ENCODE peak calls at places on chromosomes 1 and 21, in seven cellular contexts. L, B, R, F, G, U and V are unnamed samples.

GRCh38 chr1:32223683-32224082 is 1.5 kb downstream of the EIF3I start:
- DNase-seq in L (no peak), B (no peak), R (no peak), F (no peak), G (no peak), U (no peak), V (no peak)

GRCh38 chr1:217088521-217089221 is 365.4 kb upstream of the ESRRG start:
- DNase-seq in L (no peak), B (no peak), R (no peak), F (no peak), G (no peak), U (peak; percentile 20), V (no peak)

GRCh38 chr21:31220567-31220966 is 123.5 kb downstream of the TIAM1 start:
- DNase-seq in L (no peak), B (no peak), R (no peak), F (no peak), G (no peak), U (no peak), V (no peak)

GRCh38 chr1:41619511-41620364 is 135.3 kb upstream of the EDN2 start:
- DNase-seq in L (peak; percentile 21), B (no peak), R (no peak), F (no peak), G (no peak), U (peak; percentile 35), V (no peak)

GRCh38 chr1:42736152-42736551 is 3.9 kb downstream of the CLDN19 start:
- DNase-seq in L (no peak), B (no peak), R (no peak), F (no peak), G (no peak), U (peak; percentile 38), V (no peak)

GRCh38 chr1:181061891-181062777 is 26.4 kb upstream of the IER5 start:
- DNase-seq in L (no peak), B (no peak), R (no peak), F (no peak), G (no peak), U (no peak), V (no peak)

GRCh38 chr1:26733982-26734381 is 38.2 kb downstream of the ARID1A start:
- DNase-seq in L (no peak), B (no peak), R (no peak), F (no peak), G (no peak), U (peak; percentile 83), V (no peak)

GRCh38 chr21:42063206-42063577 is 7.9 kb upstream of the UMODL1 start:
- DNase-seq in L (no peak), B (no peak), R (no peak), F (peak; percentile 61), G (no peak), U (no peak), V (no peak)

GRCh38 chr1:48250572-48250971 is 28.1 kb downstream of the SLC5A9 start:
- DNase-seq in L (no peak), B (no peak), R (no peak), F (peak; percentile 29), G (no peak), U (no peak), V (no peak)

GRCh38 chr1:47568763-47569162 is 130.9 kb downstream of the FOXD2 start:
- DNase-seq in L (no peak), B (no peak), R (no peak), F (no peak), G (peak; percentile 84), U (peak; percentile 51), V (no peak)

GRCh38 chr1:29124366-29125236 is 898 bp upstream of the TMEM200B start:
- DNase-seq in L (no peak), B (peak; percentile 19), R (peak; percentile 37), F (peak; percentile 8), G (peak; percentile 94), U (peak; percentile 85), V (no peak)

GRCh38 chr1:38586993-38587646 is 272.5 kb downstream of the RRAGC start:
- DNase-seq in L (no peak), B (peak; percentile 26), R (peak; percentile 10), F (no peak), G (no peak), U (peak; percentile 29), V (no peak)

GRCh38 chr1:147245586-147246021 is 3.1 kb downstream of the CHD1L start:
- DNase-seq in L (no peak), B (no peak), R (no peak), F (no peak), G (no peak), U (no peak), V (no peak)

GRCh38 chr1:206925116-206925736 is 3.5 kb upstream of the FCMR start:
- DNase-seq in L (no peak), B (no peak), R (peak; percentile 42), F (no peak), G (no peak), U (no peak), V (no peak)

GRCh38 chr1:54340876-54341275 is 65.3 kb downstream of the SSBP3 start:
- DNase-seq in L (no peak), B (no peak), R (no peak), F (no peak), G (no peak), U (no peak), V (peak; percentile 61)

GRCh38 chr1:51686450-51686849 is 69.6 kb downstream of the OSBPL9 start:
- DNase-seq in L (no peak), B (no peak), R (no peak), F (no peak), G (no peak), U (no peak), V (no peak)